ENCODE peak calls at places on chromosomes 13 and 19, in nine cellular contexts. B is H9, G is NCI-H1436, H is NCI-H1694, Q is mucosa of descending colon, U is NCI-H187, R is activated T-cell treated with anti-CD3 and anti-CD28 coated beads for 24 hours, T is body of pancreas, W is NCI-H526 treated with DMSO at 0.1 percent for 48 hours. N is an unnamed sample.
A peak's percentile ranks its signal among the peaks of the same experiment; 100 is the strongest.

GRCh38 chr13:107493271-107493670 is 722.1 kb downstream of the LIG4 start:
- DNase-seq in B (no peak), G (no peak), U (no peak), W (no peak), R (no peak), H (no peak), T (no peak), Q (no peak), N (no peak)

GRCh38 chr19:10230155-10230903 is 802 bp downstream of the S1PR2 start:
- DNase-seq in Q (peak; percentile 66), H (no peak), U (no peak), W (no peak), B (peak; percentile 77), T (peak; percentile 41), R (peak; percentile 44), G (no peak), N (no peak)

GRCh38 chr13:79404361-79404760 is 1.7 kb downstream of the RBM26 start:
- DNase-seq in T (no peak), H (no peak), Q (no peak), U (no peak), W (no peak), G (no peak), B (no peak), R (no peak), N (no peak)

GRCh38 chr13:42363941-42364612 is 92.1 kb downstream of the AKAP11 start:
- DNase-seq in T (no peak), W (no peak), R (no peak), U (no peak), H (no peak), Q (no peak), G (no peak), B (peak; percentile 38), N (no peak)

GRCh38 chr19:48968179-48968661 is 3.1 kb downstream of the FTL start:
- DNase-seq in R (no peak), Q (no peak), T (no peak), G (no peak), U (no peak), W (no peak), B (no peak), H (no peak), N (no peak)

GRCh38 chr19:48258350-48258749 is 2.6 kb upstream of the CARD8 start:
- DNase-seq in U (no peak), H (no peak), T (no peak), R (no peak), Q (no peak), B (no peak), W (no peak), G (no peak), N (no peak)

GRCh38 chr13:53137777-53138176 is 109.2 kb downstream of the OLFM4 start:
- DNase-seq in H (no peak), W (no peak), R (no peak), Q (no peak), T (no peak), U (no peak), B (no peak), G (no peak), N (no peak)

GRCh38 chr13:31038834-31039552 is 106.5 kb downstream of the TEX26 start:
- DNase-seq in R (no peak), G (no peak), W (no peak), B (no peak), Q (no peak), U (no peak), T (no peak), H (no peak), N (no peak)

GRCh38 chr19:39380521-39381502 is 10.1 kb downstream of the PAF1 start:
- DNase-seq in U (no peak), W (no peak), T (no peak), R (no peak), H (no peak), G (no peak), Q (no peak), B (no peak), N (no peak)

GRCh38 chr13:50393641-50394040 is 378.4 kb downstream of the KCNRG start:
- DNase-seq in B (peak; percentile 54), W (peak; percentile 59), G (peak; percentile 17), Q (no peak), T (no peak), R (no peak), H (peak; percentile 69), U (no peak), N (peak; percentile 14)

GRCh38 chr13:46297338-46297737 is 85.6 kb downstream of the LRRC63 start:
- DNase-seq in Q (no peak), B (no peak), H (no peak), T (no peak), G (no peak), W (no peak), U (no peak), R (no peak), N (no peak)

GRCh38 chr13:35598790-35599369 is 122.4 kb upstream of the MAB21L1 start:
- DNase-seq in H (no peak), R (no peak), G (no peak), U (no peak), Q (no peak), W (no peak), B (no peak), T (no peak), N (no peak)

GRCh38 chr13:98173431-98173921 is 3.6 kb downstream of the RNF113B start:
- DNase-seq in R (no peak), B (no peak), U (no peak), G (no peak), W (no peak), H (no peak), Q (no peak), T (peak; percentile 21), N (no peak)

GRCh38 chr19:32651729-32652140 is 23.2 kb downstream of the ANKRD27 start:
- DNase-seq in W (no peak), U (no peak), G (no peak), B (peak; percentile 85), H (no peak), T (no peak), Q (peak; percentile 48), R (no peak), N (no peak)

N was measured in NCI-H1105.